ENCODE peak calls at places on chromosomes 4 and X, in nine cellular contexts. One of them, this sample, is unnamed.

GRCh38 chr4:90393215-90393614 is 266.0 kb downstream of the CCSER1 start:
- DNase-seq in stomach: no peak
- DNase-seq in CD4-positive, alpha-beta T cell: no peak
- DNase-seq in A549: no peak
- DNase-seq in thyroid gland: no peak
- DNase-seq in CD8-positive, alpha-beta T cell: no peak
- DNase-seq in H9: no peak
- DNase-seq in SK-N-SH: no peak
- DNase-seq in brain microvascular endothelial cell: no peak
- DNase-seq in this sample: no peak

GRCh38 chrX:19799319-19800182 is 87.8 kb downstream of the SH3KBP1 start:
- DNase-seq in CD4-positive, alpha-beta T cell: peak; percentile 42
- DNase-seq in CD8-positive, alpha-beta T cell: no peak
- DNase-seq in stomach: no peak
- DNase-seq in A549: no peak
- DNase-seq in brain microvascular endothelial cell: peak; percentile 2
- DNase-seq in H9: no peak
- DNase-seq in SK-N-SH: no peak
- DNase-seq in thyroid gland: peak; percentile 19
- DNase-seq in this sample: peak; percentile 22

GRCh38 chr4:145902522-145902921 is 36.1 kb downstream of the ZNF827 start:
- DNase-seq in CD8-positive, alpha-beta T cell: no peak
- DNase-seq in A549: no peak
- DNase-seq in thyroid gland: no peak
- DNase-seq in brain microvascular endothelial cell: no peak
- DNase-seq in SK-N-SH: no peak
- DNase-seq in stomach: no peak
- DNase-seq in CD4-positive, alpha-beta T cell: no peak
- DNase-seq in H9: no peak
- DNase-seq in this sample: no peak

GRCh38 chrX:120727503-120727902 is 97.6 kb upstream of the C1GALT1C1 start:
- DNase-seq in thyroid gland: no peak
- DNase-seq in stomach: no peak
- DNase-seq in A549: no peak
- DNase-seq in CD4-positive, alpha-beta T cell: no peak
- DNase-seq in H9: no peak
- DNase-seq in CD8-positive, alpha-beta T cell: no peak
- DNase-seq in brain microvascular endothelial cell: no peak
- DNase-seq in SK-N-SH: no peak
- DNase-seq in this sample: no peak

GRCh38 chr4:7964890-7965662 is 25.4 kb upstream of the AFAP1 start:
- DNase-seq in CD8-positive, alpha-beta T cell: no peak
- DNase-seq in A549: peak; percentile 58
- DNase-seq in SK-N-SH: no peak
- DNase-seq in stomach: no peak
- DNase-seq in brain microvascular endothelial cell: no peak
- DNase-seq in H9: peak; percentile 64
- DNase-seq in CD4-positive, alpha-beta T cell: no peak
- DNase-seq in thyroid gland: peak; percentile 30
- DNase-seq in this sample: no peak

GRCh38 chr4:159420162-159421057 is 317.5 kb downstream of the RAPGEF2 start:
- DNase-seq in A549: no peak
- DNase-seq in brain microvascular endothelial cell: no peak
- DNase-seq in H9: no peak
- DNase-seq in stomach: no peak
- DNase-seq in SK-N-SH: no peak
- DNase-seq in CD4-positive, alpha-beta T cell: no peak
- DNase-seq in thyroid gland: no peak
- DNase-seq in CD8-positive, alpha-beta T cell: no peak
- DNase-seq in this sample: no peak

GRCh38 chrX:23822397-23822796 is 39.4 kb downstream of the SAT1 start:
- DNase-seq in stomach: no peak
- DNase-seq in SK-N-SH: no peak
- DNase-seq in CD8-positive, alpha-beta T cell: no peak
- DNase-seq in H9: no peak
- DNase-seq in CD4-positive, alpha-beta T cell: no peak
- DNase-seq in thyroid gland: no peak
- DNase-seq in brain microvascular endothelial cell: no peak
- DNase-seq in A549: peak; percentile 74
- DNase-seq in this sample: no peak

GRCh38 chr4:183638436-183638835 is 20.5 kb downstream of the RWDD4 start:
- DNase-seq in SK-N-SH: no peak
- DNase-seq in thyroid gland: no peak
- DNase-seq in stomach: no peak
- DNase-seq in brain microvascular endothelial cell: no peak
- DNase-seq in A549: no peak
- DNase-seq in CD8-positive, alpha-beta T cell: no peak
- DNase-seq in CD4-positive, alpha-beta T cell: no peak
- DNase-seq in H9: no peak
- DNase-seq in this sample: no peak

GRCh38 chr4:70815370-70815769 is 24.3 kb downstream of the GRSF1 start:
- DNase-seq in H9: no peak
- DNase-seq in SK-N-SH: no peak
- DNase-seq in CD4-positive, alpha-beta T cell: no peak
- DNase-seq in brain microvascular endothelial cell: no peak
- DNase-seq in CD8-positive, alpha-beta T cell: no peak
- DNase-seq in thyroid gland: no peak
- DNase-seq in A549: no peak
- DNase-seq in stomach: no peak
- DNase-seq in this sample: no peak

GRCh38 chrX:134469481-134469880 is 9.5 kb downstream of the HPRT1 start:
- DNase-seq in SK-N-SH: no peak
- DNase-seq in A549: no peak
- DNase-seq in thyroid gland: no peak
- DNase-seq in CD4-positive, alpha-beta T cell: no peak
- DNase-seq in CD8-positive, alpha-beta T cell: no peak
- DNase-seq in H9: no peak
- DNase-seq in brain microvascular endothelial cell: peak; percentile 14
- DNase-seq in stomach: no peak
- DNase-seq in this sample: no peak

GRCh38 chr4:145619639-145619996 is 433 bp downstream of the MMAA start:
- DNase-seq in brain microvascular endothelial cell: peak; percentile 32
- DNase-seq in CD8-positive, alpha-beta T cell: no peak
- DNase-seq in thyroid gland: peak; percentile 47
- DNase-seq in SK-N-SH: peak; percentile 29
- DNase-seq in H9: no peak
- DNase-seq in A549: peak; percentile 78
- DNase-seq in CD4-positive, alpha-beta T cell: peak; percentile 26
- DNase-seq in stomach: peak; percentile 77
- DNase-seq in this sample: peak; percentile 47

GRCh38 chr4:133145758-133146157 is 3.3 kb upstream of the PCDH10 start:
- DNase-seq in CD8-positive, alpha-beta T cell: no peak
- DNase-seq in brain microvascular endothelial cell: no peak
- DNase-seq in CD4-positive, alpha-beta T cell: no peak
- DNase-seq in thyroid gland: no peak
- DNase-seq in A549: no peak
- DNase-seq in H9: no peak
- DNase-seq in SK-N-SH: no peak
- DNase-seq in stomach: no peak
- DNase-seq in this sample: no peak

GRCh38 chr4:177485528-177485927 is 43.3 kb upstream of the AGA start:
- DNase-seq in stomach: no peak
- DNase-seq in thyroid gland: no peak
- DNase-seq in H9: no peak
- DNase-seq in brain microvascular endothelial cell: peak; percentile 17
- DNase-seq in CD4-positive, alpha-beta T cell: no peak
- DNase-seq in SK-N-SH: no peak
- DNase-seq in A549: peak; percentile 5
- DNase-seq in CD8-positive, alpha-beta T cell: no peak
- DNase-seq in this sample: no peak

GRCh38 chrX:45669715-45670360 is 469.2 kb upstream of the DIPK2B start:
- DNase-seq in CD4-positive, alpha-beta T cell: no peak
- DNase-seq in A549: no peak
- DNase-seq in brain microvascular endothelial cell: no peak
- DNase-seq in thyroid gland: no peak
- DNase-seq in SK-N-SH: no peak
- DNase-seq in H9: no peak
- DNase-seq in CD8-positive, alpha-beta T cell: no peak
- DNase-seq in stomach: no peak
- DNase-seq in this sample: no peak

GRCh38 chr4:13170131-13170530 is 314.0 kb downstream of the RAB28 start:
- DNase-seq in H9: no peak
- DNase-seq in SK-N-SH: no peak
- DNase-seq in thyroid gland: no peak
- DNase-seq in CD4-positive, alpha-beta T cell: no peak
- DNase-seq in A549: no peak
- DNase-seq in stomach: no peak
- DNase-seq in CD8-positive, alpha-beta T cell: no peak
- DNase-seq in brain microvascular endothelial cell: no peak
- DNase-seq in this sample: no peak

GRCh38 chr4:102168580-102168979 is 176.7 kb downstream of the SLC39A8 start:
- DNase-seq in A549: no peak
- DNase-seq in brain microvascular endothelial cell: no peak
- DNase-seq in H9: no peak
- DNase-seq in CD8-positive, alpha-beta T cell: no peak
- DNase-seq in stomach: no peak
- DNase-seq in SK-N-SH: no peak
- DNase-seq in CD4-positive, alpha-beta T cell: no peak
- DNase-seq in thyroid gland: peak; percentile 18
- DNase-seq in this sample: no peak

GRCh38 chr4:16916719-16917337 is 18.4 kb upstream of the LDB2 start:
- DNase-seq in brain microvascular endothelial cell: peak; percentile 33
- DNase-seq in stomach: peak; percentile 77
- DNase-seq in thyroid gland: peak; percentile 34
- DNase-seq in CD4-positive, alpha-beta T cell: peak; percentile 43
- DNase-seq in A549: peak; percentile 63
- DNase-seq in CD8-positive, alpha-beta T cell: peak; percentile 39
- DNase-seq in SK-N-SH: peak; percentile 55
- DNase-seq in H9: peak; percentile 89
- DNase-seq in this sample: no peak
- H3K27ac ChIP-seq in brain microvascular endothelial cell: no peak overlapping the region
- H3K27ac ChIP-seq in stomach: no peak overlapping the region
- H3K27ac ChIP-seq in thyroid gland: no peak overlapping the region
- H3K27ac ChIP-seq in CD4-positive, alpha-beta T cell: no peak overlapping the region
- H3K27ac ChIP-seq in A549: no peak overlapping the region
- H3K27ac ChIP-seq in CD8-positive, alpha-beta T cell: no peak overlapping the region
- H3K27ac ChIP-seq in SK-N-SH: no peak overlapping the region
- H3K27ac ChIP-seq in H9: peak overlapping the region; percentile 12
- H3K27ac ChIP-seq in this sample: no peak overlapping the region

GRCh38 chrX:129576539-129576938 is 36.5 kb downstream of the OCRL start:
- DNase-seq in SK-N-SH: no peak
- DNase-seq in A549: no peak
- DNase-seq in H9: no peak
- DNase-seq in CD8-positive, alpha-beta T cell: no peak
- DNase-seq in thyroid gland: no peak
- DNase-seq in CD4-positive, alpha-beta T cell: no peak
- DNase-seq in brain microvascular endothelial cell: no peak
- DNase-seq in stomach: no peak
- DNase-seq in this sample: no peak

GRCh38 chrX:129577877-129578276 is 37.8 kb downstream of the OCRL start:
- DNase-seq in H9: no peak
- DNase-seq in CD4-positive, alpha-beta T cell: no peak
- DNase-seq in thyroid gland: no peak
- DNase-seq in stomach: no peak
- DNase-seq in A549: no peak
- DNase-seq in brain microvascular endothelial cell: no peak
- DNase-seq in CD8-positive, alpha-beta T cell: no peak
- DNase-seq in SK-N-SH: no peak
- DNase-seq in this sample: no peak

GRCh38 chrX:129574214-129574613 is 34.2 kb downstream of the OCRL start:
- DNase-seq in brain microvascular endothelial cell: no peak
- DNase-seq in thyroid gland: no peak
- DNase-seq in H9: no peak
- DNase-seq in SK-N-SH: no peak
- DNase-seq in stomach: no peak
- DNase-seq in CD8-positive, alpha-beta T cell: no peak
- DNase-seq in A549: no peak
- DNase-seq in CD4-positive, alpha-beta T cell: no peak
- DNase-seq in this sample: no peak

GRCh38 chrX:129581904-129582303 is 41.8 kb downstream of the OCRL start:
- DNase-seq in stomach: no peak
- DNase-seq in CD8-positive, alpha-beta T cell: no peak
- DNase-seq in SK-N-SH: no peak
- DNase-seq in A549: no peak
- DNase-seq in brain microvascular endothelial cell: no peak
- DNase-seq in thyroid gland: no peak
- DNase-seq in H9: no peak
- DNase-seq in CD4-positive, alpha-beta T cell: no peak
- DNase-seq in this sample: no peak

DNA sequence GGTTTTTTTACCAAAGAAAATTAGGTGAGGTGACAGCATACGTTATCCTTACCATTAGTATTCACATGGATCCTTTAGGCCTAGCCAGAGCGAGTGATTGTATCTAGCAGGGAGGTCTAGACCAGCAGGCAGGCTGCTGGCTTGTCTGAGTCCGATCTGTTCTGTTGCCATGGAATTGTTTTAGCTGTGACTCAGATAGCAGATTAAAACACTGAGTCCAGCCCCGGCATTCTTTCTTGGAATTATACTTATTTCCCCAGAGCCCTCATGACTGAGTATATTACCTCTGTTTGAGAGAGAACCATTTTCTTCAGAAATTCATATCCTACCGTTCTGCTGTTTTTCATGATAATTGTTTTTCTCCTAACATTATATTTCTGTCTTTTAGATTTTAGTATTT is 37.4 kb downstream of the OCRL start:
- DNase-seq in SK-N-SH: peak; percentile 58
- DNase-seq in thyroid gland: no peak
- DNase-seq in CD8-positive, alpha-beta T cell: no peak
- DNase-seq in A549: peak; percentile 47
- DNase-seq in H9: no peak
- DNase-seq in stomach: no peak
- DNase-seq in brain microvascular endothelial cell: peak; percentile 87
- DNase-seq in CD4-positive, alpha-beta T cell: no peak
- DNase-seq in this sample: peak; percentile 36
- H3K27ac ChIP-seq in SK-N-SH: peak overlapping the region; percentile 25
- H3K27ac ChIP-seq in thyroid gland: no peak overlapping the region
- H3K27ac ChIP-seq in CD8-positive, alpha-beta T cell: no peak overlapping the region
- H3K27ac ChIP-seq in A549: no peak overlapping the region
- H3K27ac ChIP-seq in H9: no peak overlapping the region
- H3K27ac ChIP-seq in stomach: no peak overlapping the region
- H3K27ac ChIP-seq in brain microvascular endothelial cell: peak overlapping the region; percentile 65
- H3K27ac ChIP-seq in CD4-positive, alpha-beta T cell: no peak overlapping the region
- H3K27ac ChIP-seq in this sample: peak overlapping the region; percentile 21

GRCh38 chr4:26331380-26331945 is 10.6 kb downstream of the RBPJ start:
- DNase-seq in thyroid gland: peak; percentile 76
- DNase-seq in CD8-positive, alpha-beta T cell: no peak
- DNase-seq in A549: no peak
- DNase-seq in CD4-positive, alpha-beta T cell: no peak
- DNase-seq in SK-N-SH: no peak
- DNase-seq in brain microvascular endothelial cell: no peak
- DNase-seq in stomach: no peak
- DNase-seq in H9: no peak
- DNase-seq in this sample: no peak
- H3K27ac ChIP-seq in thyroid gland: peak overlapping the region; percentile 72
- H3K27ac ChIP-seq in CD8-positive, alpha-beta T cell: no peak overlapping the region
- H3K27ac ChIP-seq in A549: no peak overlapping the region
- H3K27ac ChIP-seq in CD4-positive, alpha-beta T cell: no peak overlapping the region
- H3K27ac ChIP-seq in SK-N-SH: no peak overlapping the region
- H3K27ac ChIP-seq in brain microvascular endothelial cell: no peak overlapping the region
- H3K27ac ChIP-seq in stomach: no peak overlapping the region
- H3K27ac ChIP-seq in H9: no peak overlapping the region
- H3K27ac ChIP-seq in this sample: no peak overlapping the region

DNA sequence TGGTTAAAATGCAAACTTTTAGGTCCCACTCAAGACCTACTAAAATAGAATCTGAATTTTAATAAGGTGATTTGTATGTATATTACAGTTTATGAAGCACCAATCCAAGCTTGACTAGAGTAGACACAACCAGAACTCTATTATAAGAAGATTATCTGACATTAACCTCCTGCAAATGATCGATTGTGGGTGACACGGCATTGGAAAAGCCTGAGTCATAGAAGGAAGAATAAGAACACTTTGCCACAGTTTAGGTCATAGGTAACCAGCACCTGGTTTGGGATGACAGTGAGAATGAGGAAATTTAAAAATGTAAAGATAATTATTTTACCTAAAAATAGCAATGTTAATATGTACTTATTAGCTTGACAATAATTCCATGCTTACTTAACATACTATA is 15.2 kb downstream of the PDGFC start:
- DNase-seq in brain microvascular endothelial cell: no peak
- DNase-seq in CD8-positive, alpha-beta T cell: no peak
- DNase-seq in thyroid gland: no peak
- DNase-seq in H9: no peak
- DNase-seq in A549: no peak
- DNase-seq in SK-N-SH: no peak
- DNase-seq in CD4-positive, alpha-beta T cell: no peak
- DNase-seq in stomach: no peak
- DNase-seq in this sample: no peak
- H3K27ac ChIP-seq in brain microvascular endothelial cell: no peak overlapping the region
- H3K27ac ChIP-seq in CD8-positive, alpha-beta T cell: no peak overlapping the region
- H3K27ac ChIP-seq in thyroid gland: no peak overlapping the region
- H3K27ac ChIP-seq in H9: no peak overlapping the region
- H3K27ac ChIP-seq in A549: no peak overlapping the region
- H3K27ac ChIP-seq in SK-N-SH: no peak overlapping the region
- H3K27ac ChIP-seq in CD4-positive, alpha-beta T cell: no peak overlapping the region
- H3K27ac ChIP-seq in stomach: no peak overlapping the region
- H3K27ac ChIP-seq in this sample: no peak overlapping the region

This sample was measured in tibial artery.